ENCODE peak calls at places on chromosomes 3 and 15, in six cellular contexts. One of them, this sample, is unnamed.

GRCh38 chr3:17798000-17798399 is 55.6 kb upstream of the TBC1D5 start:
- DNase-seq in AG10803: no peak
- DNase-seq in PC-3: no peak
- DNase-seq in neural crest cell: no peak
- DNase-seq in glutamatergic neuron: no peak
- DNase-seq in nephron progenitor cell: no peak
- DNase-seq in this sample: no peak

GRCh38 chr15:70687432-70687831 is 75.9 kb downstream of the UACA start:
- DNase-seq in glutamatergic neuron: no peak
- DNase-seq in AG10803: no peak
- DNase-seq in neural crest cell: no peak
- DNase-seq in nephron progenitor cell: no peak
- DNase-seq in PC-3: no peak
- DNase-seq in this sample: no peak

GRCh38 chr3:31227152-31227581 is 305.6 kb upstream of the STT3B start:
- DNase-seq in PC-3: peak
- DNase-seq in nephron progenitor cell: no peak
- DNase-seq in neural crest cell: no peak
- DNase-seq in AG10803: no peak
- DNase-seq in glutamatergic neuron: no peak
- DNase-seq in this sample: no peak

GRCh38 chr15:85618956-85619491 is 175.7 kb downstream of the KLHL25 start:
- DNase-seq in AG10803: peak
- DNase-seq in glutamatergic neuron: peak
- DNase-seq in PC-3: no peak
- DNase-seq in nephron progenitor cell: peak
- DNase-seq in neural crest cell: peak
- DNase-seq in this sample: peak

GRCh38 chr15:77762747-77763146 is 130.0 kb upstream of the LINGO1 start:
- DNase-seq in glutamatergic neuron: no peak
- DNase-seq in neural crest cell: no peak
- DNase-seq in AG10803: no peak
- DNase-seq in nephron progenitor cell: no peak
- DNase-seq in PC-3: no peak
- DNase-seq in this sample: no peak

GRCh38 chr15:75725021-75725718 is 12.5 kb upstream of the CSPG4 start:
- DNase-seq in neural crest cell: no peak
- DNase-seq in AG10803: no peak
- DNase-seq in PC-3: no peak
- DNase-seq in nephron progenitor cell: no peak
- DNase-seq in glutamatergic neuron: no peak
- DNase-seq in this sample: no peak

GRCh38 chr3:37477275-37477674 is 302.9 kb upstream of the LRRFIP2 start:
- DNase-seq in PC-3: no peak
- DNase-seq in neural crest cell: no peak
- DNase-seq in AG10803: no peak
- DNase-seq in glutamatergic neuron: no peak
- DNase-seq in nephron progenitor cell: no peak
- DNase-seq in this sample: no peak

GRCh38 chr3:101940521-101940992 is 91.2 kb downstream of the NFKBIZ start:
- DNase-seq in PC-3: peak
- DNase-seq in glutamatergic neuron: peak
- DNase-seq in nephron progenitor cell: peak
- DNase-seq in AG10803: peak
- DNase-seq in neural crest cell: no peak
- DNase-seq in this sample: peak

GRCh38 chr3:172846706-172847105 is 96.2 kb downstream of the ECT2 start:
- DNase-seq in glutamatergic neuron: no peak
- DNase-seq in AG10803: no peak
- DNase-seq in nephron progenitor cell: no peak
- DNase-seq in neural crest cell: no peak
- DNase-seq in PC-3: peak
- DNase-seq in this sample: no peak

GRCh38 chr3:18703798-18704197 is 278.7 kb upstream of the SATB1 start:
- DNase-seq in neural crest cell: no peak
- DNase-seq in glutamatergic neuron: no peak
- DNase-seq in AG10803: no peak
- DNase-seq in nephron progenitor cell: no peak
- DNase-seq in PC-3: no peak
- DNase-seq in this sample: no peak

GRCh38 chr3:40718681-40719080 is 193.9 kb downstream of the ZNF621 start:
- DNase-seq in nephron progenitor cell: no peak
- DNase-seq in PC-3: no peak
- DNase-seq in AG10803: no peak
- DNase-seq in glutamatergic neuron: no peak
- DNase-seq in neural crest cell: no peak
- DNase-seq in this sample: no peak

GRCh38 chr3:56200251-56200650 is 268.0 kb downstream of the ERC2 start:
- DNase-seq in glutamatergic neuron: no peak
- DNase-seq in AG10803: no peak
- DNase-seq in neural crest cell: no peak
- DNase-seq in PC-3: no peak
- DNase-seq in nephron progenitor cell: no peak
- DNase-seq in this sample: no peak

GRCh38 chr15:44286814-44287555 is 1.5 kb upstream of the GOLM2 start:
- DNase-seq in AG10803: no peak
- DNase-seq in PC-3: peak
- DNase-seq in nephron progenitor cell: no peak
- DNase-seq in neural crest cell: no peak
- DNase-seq in glutamatergic neuron: no peak
- DNase-seq in this sample: no peak

GRCh38 chr15:26421065-26421464 is 351.8 kb downstream of the GABRB3 start:
- DNase-seq in nephron progenitor cell: no peak
- DNase-seq in PC-3: no peak
- DNase-seq in AG10803: no peak
- DNase-seq in glutamatergic neuron: no peak
- DNase-seq in neural crest cell: no peak
- DNase-seq in this sample: no peak

GRCh38 chr3:197023998-197024651 is 5.5 kb downstream of the MELTF start:
- DNase-seq in nephron progenitor cell: no peak
- DNase-seq in glutamatergic neuron: no peak
- DNase-seq in neural crest cell: no peak
- DNase-seq in AG10803: no peak
- DNase-seq in PC-3: no peak
- DNase-seq in this sample: no peak

GRCh38 chr3:99951701-99952100 is 134.0 kb downstream of the CMSS1 start:
- DNase-seq in nephron progenitor cell: no peak
- DNase-seq in glutamatergic neuron: no peak
- DNase-seq in PC-3: no peak
- DNase-seq in neural crest cell: no peak
- DNase-seq in AG10803: peak
- DNase-seq in this sample: no peak

GRCh38 chr3:46359748-46360509 is 6.0 kb downstream of the CCR2 start:
- DNase-seq in nephron progenitor cell: no peak
- DNase-seq in AG10803: peak
- DNase-seq in PC-3: peak
- DNase-seq in glutamatergic neuron: no peak
- DNase-seq in neural crest cell: no peak
- DNase-seq in this sample: peak

GRCh38 chr15:50685191-50685975 is 1.2 kb downstream of the TRPM7 start:
- DNase-seq in nephron progenitor cell: no peak
- DNase-seq in AG10803: no peak
- DNase-seq in glutamatergic neuron: no peak
- DNase-seq in neural crest cell: no peak
- DNase-seq in PC-3: peak
- DNase-seq in this sample: no peak

GRCh38 chr3:129756871-129757270 is 136.6 kb downstream of the TMCC1 start:
- DNase-seq in AG10803: peak
- DNase-seq in glutamatergic neuron: no peak
- DNase-seq in nephron progenitor cell: no peak
- DNase-seq in neural crest cell: no peak
- DNase-seq in PC-3: peak
- DNase-seq in this sample: peak

GRCh38 chr3:176526194-176526593 is 671.1 kb downstream of the TBL1XR1 start:
- DNase-seq in neural crest cell: no peak
- DNase-seq in nephron progenitor cell: no peak
- DNase-seq in AG10803: no peak
- DNase-seq in PC-3: no peak
- DNase-seq in glutamatergic neuron: no peak
- DNase-seq in this sample: no peak

GRCh38 chr15:66735909-66736305 is 33.9 kb downstream of the SMAD6 start:
- DNase-seq in PC-3: no peak
- DNase-seq in nephron progenitor cell: no peak
- DNase-seq in neural crest cell: no peak
- DNase-seq in AG10803: no peak
- DNase-seq in glutamatergic neuron: no peak
- DNase-seq in this sample: no peak

GRCh38 chr3:45139372-45139894 is 6.7 kb downstream of the CDCP1 start:
- DNase-seq in glutamatergic neuron: no peak
- DNase-seq in neural crest cell: no peak
- DNase-seq in AG10803: no peak
- DNase-seq in nephron progenitor cell: no peak
- DNase-seq in PC-3: no peak
- DNase-seq in this sample: no peak

GRCh38 chr3:45135959-45136358 is 10.2 kb downstream of the CDCP1 start:
- DNase-seq in PC-3: no peak
- DNase-seq in glutamatergic neuron: no peak
- DNase-seq in neural crest cell: no peak
- DNase-seq in AG10803: no peak
- DNase-seq in nephron progenitor cell: no peak
- DNase-seq in this sample: no peak

GRCh38 chr3:45140392-45140791 is 5.8 kb downstream of the CDCP1 start:
- DNase-seq in neural crest cell: no peak
- DNase-seq in PC-3: peak
- DNase-seq in nephron progenitor cell: no peak
- DNase-seq in AG10803: peak
- DNase-seq in glutamatergic neuron: no peak
- DNase-seq in this sample: no peak

GRCh38 chr3:45134758-45135521 is 11.2 kb downstream of the CDCP1 start:
- DNase-seq in nephron progenitor cell: no peak
- DNase-seq in neural crest cell: no peak
- DNase-seq in glutamatergic neuron: no peak
- DNase-seq in PC-3: no peak
- DNase-seq in AG10803: peak
- DNase-seq in this sample: no peak

DNA sequence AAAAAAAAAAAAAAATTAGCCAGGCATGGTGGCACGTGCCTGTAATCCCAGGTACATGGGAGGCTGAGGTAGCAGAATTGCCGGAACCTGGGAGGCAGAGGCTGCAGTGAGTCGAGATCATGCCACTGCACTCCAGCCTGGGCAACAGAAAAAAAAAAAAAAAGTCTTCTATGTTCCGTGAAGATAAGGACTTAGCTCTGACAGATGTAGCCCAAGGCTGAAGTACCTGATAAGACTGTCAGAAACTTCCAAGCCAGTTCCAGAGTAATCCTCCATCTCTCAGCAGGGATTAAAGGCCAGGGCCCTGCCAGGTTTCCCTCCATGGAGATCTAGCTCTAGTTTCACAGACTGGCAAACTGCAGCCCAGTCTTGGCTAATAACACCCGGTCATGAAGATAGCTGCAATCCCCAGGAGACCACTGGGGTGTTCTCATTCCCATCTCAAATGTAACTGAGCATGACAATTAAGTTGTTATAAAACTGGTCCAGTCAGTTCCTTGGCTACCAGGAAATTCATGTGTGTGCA is 8.5 kb downstream of the CDCP1 start:
- DNase-seq in PC-3: peak
- DNase-seq in AG10803: peak
- DNase-seq in neural crest cell: no peak
- DNase-seq in glutamatergic neuron: no peak
- DNase-seq in nephron progenitor cell: no peak
- DNase-seq in this sample: no peak
- TF ChIP-seq CTCF in PC-3: no peak
- TF ChIP-seq CTCF in AG10803: no peak
- TF ChIP-seq CTCF in neural crest cell: peak
- TF ChIP-seq CTCF in glutamatergic neuron: no peak
- TF ChIP-seq CTCF in nephron progenitor cell: no peak
- TF ChIP-seq CTCF in this sample: no peak

DNA sequence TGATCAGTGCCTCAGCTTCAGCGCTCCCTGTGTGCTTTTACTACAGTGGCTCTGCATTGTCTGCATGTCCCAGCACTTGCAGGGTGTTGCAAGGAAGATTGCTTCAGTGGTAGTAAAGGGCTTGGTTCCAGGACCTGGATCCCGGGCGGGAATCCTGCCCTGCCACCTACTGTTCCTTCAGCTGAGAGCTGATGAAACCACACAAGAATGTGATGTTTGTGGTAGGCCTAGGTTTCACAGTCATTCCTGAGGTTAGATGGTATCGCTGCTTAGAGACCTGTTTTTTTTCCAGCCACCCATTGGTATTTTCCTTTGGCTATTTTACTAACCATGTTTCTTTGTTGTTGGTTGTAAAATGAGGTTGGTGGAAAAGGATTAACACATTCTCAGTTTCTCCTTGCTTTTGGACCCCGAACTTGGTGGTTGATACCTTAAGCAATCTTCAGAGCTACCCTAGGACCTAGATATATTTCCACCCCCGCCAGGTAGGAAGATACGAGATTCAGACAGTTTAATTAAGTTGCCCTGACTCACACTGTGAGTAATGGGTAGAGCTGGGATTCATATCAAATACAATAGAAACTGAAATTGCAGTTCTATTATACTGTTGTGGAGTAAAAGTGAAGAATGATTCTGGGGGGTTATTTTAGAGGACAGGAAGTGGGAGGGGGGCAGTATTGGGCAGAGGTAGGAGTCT is 11.4 kb downstream of the GPR87 start:
- DNase-seq in PC-3: peak
- DNase-seq in nephron progenitor cell: no peak
- DNase-seq in AG10803: peak
- DNase-seq in glutamatergic neuron: no peak
- DNase-seq in neural crest cell: no peak
- DNase-seq in this sample: peak
- TF ChIP-seq CTCF in PC-3: peak
- TF ChIP-seq CTCF in nephron progenitor cell: no peak
- TF ChIP-seq CTCF in AG10803: peak
- TF ChIP-seq CTCF in glutamatergic neuron: no peak
- TF ChIP-seq CTCF in neural crest cell: no peak
- TF ChIP-seq CTCF in this sample: peak

GRCh38 chr3:123267821-123268220 is 66.1 kb downstream of the SEC22A start:
- DNase-seq in AG10803: no peak
- DNase-seq in PC-3: no peak
- DNase-seq in neural crest cell: no peak
- DNase-seq in glutamatergic neuron: no peak
- DNase-seq in nephron progenitor cell: no peak
- DNase-seq in this sample: no peak
- TF ChIP-seq CTCF in AG10803: peak
- TF ChIP-seq CTCF in PC-3: peak
- TF ChIP-seq CTCF in neural crest cell: no peak
- TF ChIP-seq CTCF in glutamatergic neuron: no peak
- TF ChIP-seq CTCF in nephron progenitor cell: no peak
- TF ChIP-seq CTCF in this sample: no peak

DNA sequence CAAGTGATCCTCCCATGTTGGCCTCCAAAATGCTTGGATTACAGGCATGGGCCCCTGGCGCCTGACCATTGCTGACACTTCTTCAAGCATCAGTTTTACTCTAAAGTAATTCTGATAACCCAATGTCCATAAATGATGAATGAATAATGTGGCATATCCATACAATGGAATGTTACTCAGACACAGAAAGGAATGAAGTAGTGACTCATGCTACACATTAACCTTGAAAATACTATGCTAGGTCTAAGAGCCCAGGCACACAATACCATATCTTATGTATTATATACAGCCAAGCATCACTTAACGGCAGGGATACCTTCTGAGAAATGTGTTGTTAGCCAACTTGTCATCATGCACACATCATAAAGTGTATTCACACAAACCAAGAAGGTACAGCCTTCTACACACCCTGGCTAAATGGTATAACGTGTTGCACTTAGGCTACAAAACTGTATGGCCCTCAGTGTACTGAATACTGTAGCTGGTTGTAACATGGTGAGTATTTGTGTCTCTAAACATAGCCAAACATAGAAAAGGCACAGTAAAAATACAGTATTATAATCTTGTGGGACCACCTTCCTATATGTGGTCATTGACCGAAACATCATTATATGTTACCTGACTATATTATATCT is 31.3 kb downstream of the MKRN2 start:
- DNase-seq in PC-3: peak
- DNase-seq in glutamatergic neuron: no peak
- DNase-seq in neural crest cell: no peak
- DNase-seq in nephron progenitor cell: no peak
- DNase-seq in AG10803: no peak
- DNase-seq in this sample: no peak
- TF ChIP-seq CTCF in PC-3: no peak
- TF ChIP-seq CTCF in glutamatergic neuron: no peak
- TF ChIP-seq CTCF in neural crest cell: no peak
- TF ChIP-seq CTCF in nephron progenitor cell: no peak
- TF ChIP-seq CTCF in AG10803: no peak
- TF ChIP-seq CTCF in this sample: no peak